ENCODE peak calls at places on chromosome 20, in four cellular contexts. K is EH, V is heart right ventricle, O is HFFc6. L is an unnamed sample.

GRCh38 chr20:23013429-23013828 is 21.7 kb upstream of the SSTR4 start:
- DNase-seq in V (peak; percentile 61), K (no peak), O (no peak), L (no peak)

GRCh38 chr20:44402391-44403193 is 47.1 kb downstream of the HNF4A start:
- DNase-seq in K (no peak), V (no peak), O (no peak), L (no peak)

GRCh38 chr20:36091561-36092423 is 62.7 kb upstream of the EPB41L1 start:
- DNase-seq in K (no peak), V (no peak), O (no peak), L (no peak)

GRCh38 chr20:63973636-63974401 is 4.1 kb upstream of the ZNF512B start:
- DNase-seq in V (peak; percentile 88), O (peak; percentile 72), K (peak; percentile 84), L (peak; percentile 90)

GRCh38 chr20:63642518-63643247 is 10.5 kb downstream of the STMN3 start:
- DNase-seq in V (no peak), K (peak; percentile 16), O (no peak), L (no peak)

GRCh38 chr20:40525356-40525755 is 163.7 kb downstream of the MAFB start:
- DNase-seq in O (no peak), V (no peak), K (peak; percentile 33), L (no peak)

GRCh38 chr20:46073443-46073842 is 16.3 kb downstream of the NCOA5 start:
- DNase-seq in V (no peak), K (no peak), O (no peak), L (no peak)

GRCh38 chr20:60930023-60930790 is 321.9 kb upstream of the CDH4 start:
- DNase-seq in K (no peak), O (no peak), V (no peak), L (no peak)

GRCh38 chr20:37471741-37472235 is 49.3 kb upstream of the NNAT start:
- DNase-seq in O (no peak), V (no peak), K (no peak), L (no peak)

GRCh38 chr20:44600758-44601562 is 18.6 kb downstream of the PKIG start:
- DNase-seq in V (peak; percentile 64), K (no peak), O (no peak), L (no peak)

GRCh38 chr20:58722379-58722778 is 29.8 kb downstream of the NPEPL1 start:
- DNase-seq in O (no peak), K (no peak), V (no peak), L (no peak)

GRCh38 chr20:51562027-51562333 is 19.5 kb upstream of the NFATC2 start:
- DNase-seq in O (peak; percentile 25), V (no peak), K (peak; percentile 43), L (no peak)

L was measured in pancreas.